ENCODE peak calls at places on chromosomes 4 and X, in six cellular contexts. V is HepG2, J is A549, I is IMR-90, C is K562, T is GM12878. U is an unnamed sample.

GRCh38 chr4:151329217-151330007 is 4.0 kb upstream of the SH3D19 start:
- DNase-seq in V (no peak), J (peak; percentile 68), I (peak; percentile 40), C (no peak), T (no peak), U (no peak)

GRCh38 chrX:100072286-100072685 is 337.8 kb downstream of the PCDH19 start:
- DNase-seq in V (no peak), J (no peak), I (no peak), C (no peak), T (no peak), U (no peak)

GRCh38 chr4:76058888-76059426 is 15.6 kb upstream of the ART3 start:
- DNase-seq in V (peak; percentile 76), J (no peak), I (no peak), C (peak; percentile 24), T (no peak), U (no peak)

GRCh38 chr4:87746001-87746400 is 53.4 kb upstream of the IBSP start:
- DNase-seq in V (no peak), J (no peak), I (no peak), C (no peak), T (no peak), U (no peak)

GRCh38 chrX:95629737-95630136 is 1054.9 kb upstream of the DIAPH2 start:
- DNase-seq in V (no peak), J (no peak), I (no peak), C (no peak), T (no peak), U (no peak)

GRCh38 chrX:51053741-51054140 is 143.2 kb downstream of the BMP15 start:
- DNase-seq in V (no peak), J (no peak), I (no peak), C (no peak), T (no peak), U (no peak)

GRCh38 chrX:55160685-55161552 is 59.2 kb upstream of the PAGE5 start:
- DNase-seq in V (peak; percentile 76), J (peak; percentile 92), I (peak; percentile 84), C (peak; percentile 77), T (peak; percentile 64), U (peak; percentile 71)

GRCh38 chr4:6172093-6172926 is 28.0 kb downstream of the JAKMIP1 start:
- DNase-seq in V (no peak), J (no peak), I (no peak), C (no peak), T (no peak), U (no peak)

GRCh38 chr4:186266699-186267467 is 894 bp downstream of the F11 start:
- DNase-seq in V (peak; percentile 58), J (no peak), I (peak; percentile 36), C (no peak), T (no peak), U (peak; percentile 42)

GRCh38 chr4:153248641-153249198 is 44.5 kb downstream of the TRIM2 start:
- DNase-seq in V (no peak), J (no peak), I (no peak), C (no peak), T (no peak), U (peak; percentile 33)

GRCh38 chr4:73705056-73705432 is 35.3 kb upstream of the CXCL8 start:
- DNase-seq in V (no peak), J (peak; percentile 38), I (peak; percentile 81), C (no peak), T (no peak), U (no peak)

GRCh38 chr4:169342906-169343560 is 72.3 kb upstream of the SH3RF1 start:
- DNase-seq in V (no peak), J (no peak), I (peak; percentile 41), C (no peak), T (no peak), U (no peak)

GRCh38 chr4:165006457-165006856 is 25.3 kb upstream of the TRIM60 start:
- DNase-seq in V (no peak), J (no peak), I (no peak), C (no peak), T (no peak), U (no peak)

GRCh38 chr4:156496797-156497196 is 474.8 kb downstream of the PDGFC start:
- DNase-seq in V (no peak), J (no peak), I (peak; percentile 55), C (no peak), T (no peak), U (no peak)

DNA sequence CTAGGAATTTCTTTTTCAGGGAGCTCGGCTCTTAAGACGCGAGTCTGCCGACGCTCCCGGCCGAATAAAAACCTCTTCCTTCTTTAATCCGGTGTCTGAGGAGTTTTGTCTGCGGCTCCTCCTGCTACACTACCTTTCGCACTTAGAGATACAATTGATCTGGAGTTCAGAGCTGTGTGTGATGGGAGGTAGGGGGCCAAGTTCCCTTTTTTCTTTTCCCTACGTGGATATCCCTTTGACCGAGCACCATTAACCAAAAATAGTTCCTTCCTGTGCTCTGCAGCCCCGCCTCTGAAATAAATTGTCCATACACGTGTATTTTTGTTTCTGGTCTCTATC is 574 bp upstream of the PGM2 start:
- DNase-seq in V (no peak), J (no peak), I (no peak), C (peak; percentile 40), T (no peak), U (peak; percentile 12)
- TF ChIP-seq BHLHE40 in V (no peak), J (no peak), I (no peak), C (no peak), T (no peak), U (no peak)

GRCh38 chr4:119490335-119490734 is 138.3 kb downstream of the PDE5A start:
- DNase-seq in V (no peak), J (peak; percentile 21), I (peak; percentile 69), C (no peak), T (no peak), U (peak; percentile 16)
- TF ChIP-seq BHLHE40 in V (no peak), J (no peak), I (no peak), C (no peak), T (no peak), U (no peak)

GRCh38 chr4:102564399-102564921 is 63.3 kb downstream of the NFKB1 start:
- DNase-seq in V (no peak), J (no peak), I (peak; percentile 81), C (no peak), T (peak; percentile 91), U (no peak)
- TF ChIP-seq BHLHE40 in V (no peak), J (no peak), I (no peak), C (no peak), T (peak; percentile 95), U (no peak)

GRCh38 chr4:79467246-79467932 is 59.4 kb upstream of the GK2 start:
- DNase-seq in V (no peak), J (no peak), I (no peak), C (no peak), T (no peak), U (no peak)
- TF ChIP-seq BHLHE40 in V (no peak), J (no peak), I (no peak), C (no peak), T (no peak), U (no peak)

GRCh38 chrX:47218280-47218919 is at the start of gene CDK16:
- DNase-seq in V (peak; percentile 63), J (peak; percentile 86), I (peak; percentile 84), C (peak; percentile 90), T (peak; percentile 76), U (peak; percentile 87)

GRCh38 chrX:47218920-47219815 is 687 bp downstream of the CDK16 start:
- DNase-seq in V (no peak), J (peak; percentile 29), I (no peak), C (peak; percentile 68), T (no peak), U (peak; percentile 49)

GRCh38 chrX:47217852-47218279 is 615 bp upstream of the CDK16 start:
- DNase-seq in V (peak; percentile 94), J (peak; percentile 99), I (peak; percentile 98), C (peak; percentile 96), T (peak; percentile 99), U (peak; percentile 93)

GRCh38 chrX:47216393-47216925 is 2.0 kb upstream of the CDK16 start:
- DNase-seq in V (no peak), J (no peak), I (no peak), C (no peak), T (no peak), U (no peak)

DNA sequence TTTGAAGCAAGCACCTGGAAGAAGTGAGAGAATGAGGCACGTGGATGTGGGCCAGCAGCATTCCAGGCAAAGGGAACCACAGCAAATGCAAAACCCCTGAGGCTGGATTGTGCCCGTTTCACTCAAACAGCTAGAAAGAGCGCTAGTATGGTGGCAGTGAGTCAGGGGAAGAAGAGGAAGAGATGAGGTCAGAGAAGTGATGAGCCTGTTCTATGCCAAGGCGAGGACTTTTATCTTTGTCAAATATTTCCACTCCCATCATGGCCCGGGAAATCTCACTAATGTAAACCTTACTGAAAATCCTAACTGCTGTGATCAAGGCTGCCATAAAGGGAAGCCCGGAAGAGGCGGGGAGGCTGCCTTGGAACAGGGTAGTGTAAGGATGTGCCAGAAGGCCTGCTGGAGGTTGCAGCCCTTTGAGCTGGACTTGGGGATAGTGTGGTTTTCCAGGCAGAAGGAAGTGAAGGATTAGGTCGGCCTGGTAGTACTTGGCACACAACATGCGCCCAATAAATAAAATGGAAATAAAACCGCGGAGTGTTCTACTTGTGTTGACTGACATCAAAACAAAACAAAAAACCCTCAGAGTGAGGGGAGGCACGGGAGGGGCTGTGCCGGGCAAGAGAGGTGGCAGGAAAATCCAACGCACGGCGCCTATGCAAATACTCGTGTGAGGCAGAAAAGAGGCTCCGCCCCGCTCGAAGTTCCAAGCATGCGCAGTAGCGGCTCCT is 1.2 kb upstream of the CDK16 start:
- DNase-seq in V (peak; percentile 44), J (no peak), I (peak; percentile 62), C (peak; percentile 9), T (no peak), U (peak; percentile 32)
- TF ChIP-seq BHLHE40 in V (no peak), J (no peak), I (no peak), C (no peak), T (peak; percentile 34), U (no peak)

GRCh38 chrX:17655232-17656034 is 81.9 kb upstream of the SCML1 start:
- DNase-seq in V (no peak), J (no peak), I (peak; percentile 4), C (no peak), T (no peak), U (no peak)
- TF ChIP-seq BHLHE40 in V (no peak), J (no peak), I (no peak), C (no peak), T (no peak), U (no peak)